ENCODE peak calls at places on chromosomes 13 and 19, in eight cellular contexts. J, H, F, U, X, Q, G and Z are unnamed samples.

GRCh38 chr19:7862413-7862951 is 11.7 kb downstream of the PRR36 start:
- DNase-seq in G (peak), F (no peak), X (no peak), U (no peak), Q (no peak), H (peak), J (no peak), Z (peak)

GRCh38 chr19:18194554-18195238 is 1.7 kb downstream of the MPV17L2 start:
- DNase-seq in H (peak), J (peak), X (peak), F (no peak), Q (peak), G (peak), U (no peak), Z (peak)

GRCh38 chr13:20069956-20070355 is 90.9 kb downstream of the GJA3 start:
- DNase-seq in J (no peak), X (no peak), H (no peak), Q (no peak), G (no peak), F (no peak), U (no peak), Z (no peak)

GRCh38 chr19:41695745-41696144 is 7.7 kb upstream of the CEACAM7 start:
- DNase-seq in H (no peak), G (peak), X (no peak), J (no peak), Q (no peak), U (no peak), F (no peak), Z (no peak)

GRCh38 chr13:51560336-51560735 is 23.9 kb upstream of the WDFY2 start:
- DNase-seq in Q (no peak), J (no peak), G (no peak), F (no peak), H (no peak), U (no peak), X (no peak), Z (no peak)

GRCh38 chr13:63163903-63164302 is 1748.3 kb upstream of the PCDH20 start:
- DNase-seq in U (no peak), J (no peak), G (no peak), F (no peak), X (no peak), Q (no peak), H (no peak), Z (no peak)

GRCh38 chr19:10625003-10625761 is at the start of gene SLC44A2:
- DNase-seq in X (peak), F (no peak), U (no peak), J (peak), G (peak), H (peak), Q (peak), Z (peak)

GRCh38 chr19:11624064-11624463 is 26.8 kb downstream of the ZNF627 start:
- DNase-seq in J (no peak), U (no peak), F (peak), X (peak), G (no peak), H (no peak), Q (peak), Z (no peak)

GRCh38 chr19:4877753-4878490 is 10.5 kb upstream of the PLIN3 start:
- DNase-seq in J (no peak), F (no peak), Q (no peak), X (no peak), G (no peak), U (no peak), H (no peak), Z (no peak)

GRCh38 chr19:32877323-32877912 is 7.9 kb upstream of the SLC7A9 start:
- DNase-seq in G (peak), Q (no peak), X (no peak), F (no peak), H (no peak), J (no peak), U (no peak), Z (no peak)

GRCh38 chr13:55013051-55013450 is 1984.4 kb downstream of the OLFM4 start:
- DNase-seq in H (no peak), F (no peak), X (no peak), Q (no peak), U (no peak), J (no peak), G (no peak), Z (no peak)

GRCh38 chr13:106961219-106961618 is 393.3 kb upstream of the ARGLU1 start:
- DNase-seq in G (no peak), U (no peak), Q (no peak), H (no peak), X (no peak), F (no peak), J (no peak), Z (no peak)

GRCh38 chr13:95906999-95907398 is 146.2 kb downstream of the UGGT2 start:
- DNase-seq in U (no peak), X (no peak), F (no peak), G (no peak), Q (no peak), J (no peak), H (no peak), Z (no peak)

GRCh38 chr13:91546865-91547264 is 148.4 kb downstream of the GPC5 start:
- DNase-seq in G (no peak), X (no peak), J (no peak), Q (no peak), H (no peak), U (no peak), F (no peak), Z (no peak)

GRCh38 chr13:59422646-59423045 is 741.1 kb downstream of the DIAPH3 start:
- DNase-seq in G (no peak), H (no peak), F (no peak), J (no peak), X (no peak), Q (peak), U (no peak), Z (no peak)

GRCh38 chr13:55500694-55501093 is 1640.0 kb upstream of the PRR20A start:
- DNase-seq in U (no peak), X (no peak), J (no peak), G (no peak), Q (no peak), F (no peak), H (no peak), Z (no peak)

GRCh38 chr19:3324405-3324856 is 42.0 kb upstream of the NFIC start:
- DNase-seq in F (no peak), G (peak), H (peak), J (no peak), X (peak), U (peak), Q (peak), Z (peak)

GRCh38 chr13:26163812-26164211 is 58.3 kb downstream of the RNF6 start:
- DNase-seq in J (no peak), Q (no peak), F (no peak), U (no peak), H (no peak), G (no peak), X (no peak), Z (no peak)

GRCh38 chr13:109157275-109157674 is 527.9 kb downstream of the MYO16 start:
- DNase-seq in J (no peak), G (no peak), F (no peak), Q (no peak), U (no peak), X (no peak), H (no peak), Z (no peak)

GRCh38 chr13:51997641-51998330 is 13.5 kb downstream of the ATP7B start:
- DNase-seq in H (no peak), G (no peak), X (no peak), Q (no peak), J (no peak), F (no peak), U (no peak), Z (no peak)

GRCh38 chr19:6412111-6412999 is 12.3 kb downstream of the KHSRP start:
- DNase-seq in X (peak), F (no peak), H (no peak), U (no peak), Q (peak), J (no peak), G (peak), Z (peak)

GRCh38 chr13:80955487-80955886 is 614.6 kb upstream of the SPRY2 start:
- DNase-seq in Q (no peak), X (peak), U (no peak), G (no peak), F (no peak), H (no peak), J (no peak), Z (no peak)

GRCh38 chr19:45591004-45591637 is 6.5 kb upstream of the OPA3 start:
- DNase-seq in J (no peak), F (no peak), U (no peak), X (no peak), H (peak), G (peak), Q (no peak), Z (peak)

GRCh38 chr19:41327499-41328156 is 17.7 kb downstream of the CCDC97 start:
- DNase-seq in X (peak), Q (no peak), G (peak), F (no peak), H (peak), J (no peak), U (no peak), Z (no peak)

GRCh38 chr13:32893176-32893575 is 123.0 kb upstream of the KL start:
- DNase-seq in G (no peak), J (no peak), U (no peak), X (no peak), Q (no peak), F (no peak), H (no peak), Z (no peak)

GRCh38 chr13:73248711-73249580 is 190.1 kb downstream of the KLF5 start:
- DNase-seq in F (no peak), J (no peak), Q (no peak), X (peak), G (no peak), H (no peak), U (no peak), Z (no peak)

GRCh38 chr13:44768233-44768632 is 192.1 kb upstream of the TSC22D1 start:
- DNase-seq in H (no peak), U (peak), Q (no peak), F (no peak), J (no peak), G (no peak), X (no peak), Z (no peak)

GRCh38 chr19:1311543-1312091 is 25.9 kb downstream of the EFNA2 start:
- DNase-seq in F (no peak), H (no peak), Q (no peak), X (no peak), J (no peak), G (no peak), U (no peak), Z (no peak)

GRCh38 chr19:6668696-6669095 is 1.3 kb downstream of the TNFSF14 start:
- DNase-seq in Q (no peak), X (no peak), H (no peak), G (no peak), U (no peak), J (no peak), F (no peak), Z (no peak)

GRCh38 chr19:28737021-28737525 is 475.9 kb downstream of the UQCRFS1 start:
- DNase-seq in J (no peak), Q (peak), H (no peak), G (no peak), X (peak), F (peak), U (no peak), Z (no peak)

GRCh38 chr13:44618326-44618725 is 42.2 kb upstream of the TSC22D1 start:
- DNase-seq in U (no peak), X (no peak), H (no peak), J (no peak), G (no peak), F (no peak), Q (no peak), Z (no peak)

GRCh38 chr19:2227415-2228156 is 8.5 kb downstream of the PLEKHJ1 start:
- DNase-seq in H (no peak), G (no peak), Q (no peak), J (no peak), X (no peak), F (no peak), U (peak), Z (no peak)

GRCh38 chr19:53047379-53047778 is 2.8 kb downstream of the ERVV-2 start:
- DNase-seq in F (no peak), H (no peak), Q (no peak), U (no peak), G (no peak), J (no peak), X (no peak), Z (no peak)

GRCh38 chr19:918152-918437 is 962 bp downstream of the KISS1R start:
- DNase-seq in G (no peak), F (no peak), H (no peak), X (no peak), J (no peak), U (no peak), Q (no peak), Z (no peak)

GRCh38 chr19:16026756-16027155 is 49.5 kb upstream of the TPM4 start:
- DNase-seq in H (no peak), U (no peak), F (no peak), J (no peak), X (no peak), G (no peak), Q (no peak), Z (no peak)

GRCh38 chr13:28313579-28313978 is 175.2 kb downstream of the PAN3 start:
- DNase-seq in F (no peak), U (no peak), Q (peak), G (no peak), J (no peak), X (no peak), H (no peak), Z (no peak)